ENCODE peak calls at places on chromosomes 5 and 9, in seven cellular contexts. One of them, this sample, is unnamed.

GRCh38 chr9:97853844-97854695 is 1.0 kb downstream of the FOXE1 start:
- DNase-seq in AG09309: no peak
- DNase-seq in GDM1: peak; percentile 62
- DNase-seq in glomerular endothelial cell: no peak
- DNase-seq in lung microvascular endothelial cell: no peak
- DNase-seq in AG04450: no peak
- DNase-seq in heart right ventricle: no peak
- DNase-seq in this sample: peak; percentile 54

GRCh38 chr5:96297290-96297689 is 135.8 kb downstream of the PCSK1 start:
- DNase-seq in AG09309: peak; percentile 91
- DNase-seq in GDM1: no peak
- DNase-seq in glomerular endothelial cell: no peak
- DNase-seq in lung microvascular endothelial cell: peak; percentile 26
- DNase-seq in AG04450: peak; percentile 89
- DNase-seq in heart right ventricle: no peak
- DNase-seq in this sample: no peak

GRCh38 chr5:134136771-134137170 is 22.3 kb downstream of the TCF7 start:
- DNase-seq in AG09309: no peak
- DNase-seq in GDM1: no peak
- DNase-seq in glomerular endothelial cell: no peak
- DNase-seq in lung microvascular endothelial cell: no peak
- DNase-seq in AG04450: no peak
- DNase-seq in heart right ventricle: no peak
- DNase-seq in this sample: no peak

GRCh38 chr5:136038635-136039034 is 9.8 kb downstream of the TGFBI start:
- DNase-seq in AG09309: no peak
- DNase-seq in GDM1: no peak
- DNase-seq in glomerular endothelial cell: no peak
- DNase-seq in lung microvascular endothelial cell: no peak
- DNase-seq in AG04450: peak; percentile 39
- DNase-seq in heart right ventricle: no peak
- DNase-seq in this sample: no peak

GRCh38 chr9:11194249-11194648 is 581.4 kb upstream of the PTPRD start:
- DNase-seq in AG09309: no peak
- DNase-seq in GDM1: no peak
- DNase-seq in glomerular endothelial cell: no peak
- DNase-seq in lung microvascular endothelial cell: no peak
- DNase-seq in AG04450: no peak
- DNase-seq in heart right ventricle: no peak
- DNase-seq in this sample: no peak

GRCh38 chr9:125990186-125990792 is 243.1 kb downstream of the PBX3 start:
- DNase-seq in AG09309: no peak
- DNase-seq in GDM1: no peak
- DNase-seq in glomerular endothelial cell: no peak
- DNase-seq in lung microvascular endothelial cell: no peak
- DNase-seq in AG04450: no peak
- DNase-seq in heart right ventricle: no peak
- DNase-seq in this sample: no peak

GRCh38 chr5:55557123-55557522 is 22.4 kb upstream of the PLPP1 start:
- DNase-seq in AG09309: no peak
- DNase-seq in GDM1: no peak
- DNase-seq in glomerular endothelial cell: no peak
- DNase-seq in lung microvascular endothelial cell: no peak
- DNase-seq in AG04450: no peak
- DNase-seq in heart right ventricle: no peak
- DNase-seq in this sample: no peak

GRCh38 chr5:145246961-145247744 is 588.0 kb downstream of the PRELID2 start:
- DNase-seq in AG09309: peak; percentile 5
- DNase-seq in GDM1: peak; percentile 35
- DNase-seq in glomerular endothelial cell: no peak
- DNase-seq in lung microvascular endothelial cell: peak; percentile 6
- DNase-seq in AG04450: no peak
- DNase-seq in heart right ventricle: no peak
- DNase-seq in this sample: no peak

GRCh38 chr9:70407081-70407503 is 7.4 kb downstream of the KLF9 start:
- DNase-seq in AG09309: peak; percentile 94
- DNase-seq in GDM1: no peak
- DNase-seq in glomerular endothelial cell: no peak
- DNase-seq in lung microvascular endothelial cell: peak; percentile 96
- DNase-seq in AG04450: peak; percentile 93
- DNase-seq in heart right ventricle: no peak
- DNase-seq in this sample: peak; percentile 88

GRCh38 chr5:102762095-102762534 is 7.0 kb downstream of the PAM start:
- DNase-seq in AG09309: no peak
- DNase-seq in GDM1: no peak
- DNase-seq in glomerular endothelial cell: no peak
- DNase-seq in lung microvascular endothelial cell: peak; percentile 24
- DNase-seq in AG04450: no peak
- DNase-seq in heart right ventricle: no peak
- DNase-seq in this sample: no peak